ENCODE peak calls at places on chromosomes 2 and 18, in ten cellular contexts. M is gastrocnemius medialis, E is HepG2, U is stomach, R is body of pancreas, N is breast epithelium, Z is tibial nerve, C is spleen, J is HCT116, S is A549. F is an unnamed sample. For H3K9me3, the result is how much of the 10 kb centered on the place peaks cover.

GRCh38 chr18:24853076-24853475 is 392.6 kb downstream of the HRH4 start:
- DNase-seq in Z (no peak), U (no peak), J (no peak), E (no peak), C (no peak), R (no peak), M (no peak), N (no peak), S (no peak), F (no peak)

GRCh38 chr2:174873457-174873856 is 109.2 kb upstream of the CHRNA1 start:
- DNase-seq in Z (no peak), M (no peak), U (no peak), S (no peak), C (no peak), R (no peak), J (no peak), E (no peak), N (no peak), F (no peak)

GRCh38 chr18:61741881-61742280 is 150.9 kb downstream of the RNF152 start:
- DNase-seq in R (no peak), S (no peak), U (no peak), C (no peak), E (no peak), Z (no peak), J (no peak), N (no peak), M (no peak), F (no peak)

GRCh38 chr2:20049631-20050030 is 1.8 kb downstream of the LAPTM4A start:
- DNase-seq in N (no peak), Z (peak), E (no peak), M (no peak), S (no peak), J (no peak), C (no peak), R (no peak), U (no peak), F (no peak)

GRCh38 chr2:10395893-10396292 is 52.2 kb downstream of the ODC1 start:
- DNase-seq in C (peak), Z (no peak), S (no peak), N (no peak), J (no peak), E (no peak), U (peak), R (no peak), M (no peak), F (no peak)

GRCh38 chr2:174633621-174633927 is 36.0 kb upstream of the WIPF1 start:
- DNase-seq in U (no peak), R (no peak), S (no peak), Z (no peak), J (no peak), C (peak), E (no peak), N (no peak), M (no peak), F (no peak)

GRCh38 chr2:3170792-3171455 is 206.7 kb downstream of the EIPR1 start:
- DNase-seq in U (no peak), N (no peak), Z (no peak), J (no peak), R (no peak), E (no peak), C (peak), M (no peak), S (no peak), F (no peak)

GRCh38 chr2:44825702-44826101 is 115.8 kb upstream of the SIX3 start:
- DNase-seq in S (no peak), Z (no peak), C (no peak), J (no peak), U (no peak), N (no peak), R (no peak), E (no peak), M (no peak), F (no peak)

GRCh38 chr18:21972281-21972680 is 197.1 kb upstream of the GATA6 start:
- DNase-seq in M (no peak), J (no peak), Z (no peak), S (no peak), C (no peak), U (no peak), N (no peak), R (no peak), E (no peak), F (no peak)

GRCh38 chr2:111178730-111179405 is 58.2 kb downstream of the BCL2L11 start:
- DNase-seq in E (peak), N (no peak), J (no peak), R (peak), S (peak), U (no peak), M (no peak), Z (no peak), C (peak), F (no peak)

GRCh38 chr2:166572958-166573357 is 78.9 kb upstream of the SCN7A start:
- DNase-seq in S (no peak), C (no peak), M (no peak), J (no peak), E (no peak), U (no peak), R (no peak), N (no peak), Z (no peak), F (no peak)

GRCh38 chr2:154455201-154455600 is 243.3 kb upstream of the KCNJ3 start:
- DNase-seq in R (no peak), C (no peak), E (no peak), J (no peak), Z (no peak), N (no peak), S (no peak), M (no peak), U (no peak), F (no peak)

GRCh38 chr2:203782262-203782976 is 76.0 kb downstream of the CD28 start:
- DNase-seq in J (peak), M (peak), U (peak), S (peak), N (no peak), E (peak), Z (peak), C (no peak), R (peak), F (peak)

GRCh38 chr2:43491070-43491639 is 104.7 kb downstream of the THADA start:
- DNase-seq in S (no peak), J (no peak), M (no peak), U (no peak), C (no peak), E (no peak), R (no peak), N (no peak), Z (no peak), F (no peak)

GRCh38 chr2:142082363-142082762 is 48.5 kb downstream of the LRP1B start:
- DNase-seq in J (no peak), C (peak), E (no peak), S (no peak), N (no peak), U (no peak), Z (no peak), R (no peak), M (peak), F (no peak)

GRCh38 chr2:27708257-27708654 is 44.6 kb downstream of the SLC4A1AP start:
- DNase-seq in U (no peak), C (no peak), E (no peak), Z (no peak), R (no peak), S (no peak), J (no peak), N (no peak), M (no peak), F (no peak)

GRCh38 chr2:75494137-75494769 is 66.5 kb downstream of the EVA1A start:
- DNase-seq in C (no peak), U (no peak), M (no peak), N (no peak), S (no peak), Z (no peak), R (peak), J (no peak), E (no peak), F (no peak)

DNA sequence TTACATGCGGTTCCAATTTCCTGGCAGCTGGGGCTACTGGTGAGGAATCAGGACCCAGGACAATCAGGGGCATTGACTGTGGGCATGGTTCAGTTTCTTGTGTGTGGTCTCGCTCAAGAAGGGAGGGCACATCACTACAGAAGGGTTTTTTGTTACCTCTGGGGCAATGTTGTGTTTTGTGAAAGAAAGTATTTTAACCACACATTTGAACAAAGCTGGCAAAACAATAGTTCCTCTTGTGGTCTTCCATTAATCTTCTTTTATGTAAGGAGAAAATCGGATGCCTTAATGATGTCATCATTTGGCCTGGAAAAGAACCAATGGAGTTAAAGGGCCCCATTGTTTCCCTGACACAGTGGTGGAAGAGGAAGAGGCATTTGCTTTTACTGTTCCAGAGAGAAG is 197.4 kb downstream of the SH3BP4 start:
- DNase-seq in N (no peak), E (no peak), Z (no peak), M (no peak), S (no peak), U (no peak), R (no peak), C (no peak), J (no peak), F (no peak)
- H3K27ac ChIP-seq in N (peak), E (no peak), Z (peak), M (no peak), S (no peak), U (no peak), R (peak), C (no peak), J (no peak), F (no peak)

GRCh38 chr18:51197661-51198424 is at the start of gene MEX3C:
- DNase-seq in R (peak), U (peak), S (peak), E (peak), M (peak), J (peak), N (peak), Z (peak), C (peak), F (peak)
- TF ChIP-seq POLR2A in R (peak), U (no peak), S (peak), E (peak), M (peak), J (peak), N (peak), Z (peak), C (no peak), F (no peak)

DNA sequence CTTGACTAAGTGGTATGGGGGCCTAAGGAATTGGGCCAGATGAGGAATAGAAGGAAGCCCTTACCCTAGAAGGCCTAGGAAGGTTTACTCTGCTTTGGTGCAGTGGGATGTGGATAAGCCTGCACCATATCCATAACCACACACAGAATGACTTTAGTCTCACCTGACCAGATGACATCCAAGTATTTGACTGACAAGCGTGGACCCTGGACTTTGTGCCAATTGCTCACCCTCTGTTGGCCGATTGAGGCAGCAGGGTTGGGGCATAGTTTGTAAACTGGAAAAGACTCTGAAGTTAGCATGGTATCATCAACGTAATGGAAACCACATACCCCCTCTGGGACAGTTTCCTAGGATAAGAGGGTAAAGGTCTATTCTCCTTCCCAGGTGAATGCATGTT is 36.5 kb upstream of the SERPINE2 start:
- DNase-seq in R (no peak), N (no peak), M (no peak), C (no peak), U (no peak), Z (no peak), E (peak), S (no peak), J (no peak), F (no peak)
- H3K9me3 ChIP-seq in R (under half), N (under half), M (under half), C (under half), U (under half), Z (under half), E (under half), S (under half), J (under half), F (under half)

DNA sequence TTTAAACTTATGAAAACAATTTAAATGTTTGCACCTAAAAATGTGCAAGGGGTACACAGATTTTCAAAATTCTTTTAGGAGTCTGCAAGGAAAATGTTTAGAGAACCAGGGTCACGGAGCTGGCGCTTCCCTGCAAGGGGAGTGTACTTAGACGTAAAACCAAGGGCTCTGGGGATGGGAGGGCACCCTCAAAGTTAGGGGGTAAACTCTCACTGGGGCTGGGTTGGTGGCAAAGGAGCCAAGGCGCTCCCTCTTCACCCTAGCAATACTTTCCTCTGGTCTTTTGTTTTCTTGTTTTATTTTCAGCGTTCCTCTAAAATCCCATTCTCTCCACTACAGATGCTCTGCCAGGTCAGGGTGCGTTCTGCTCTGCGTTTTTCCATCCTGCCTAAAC is 20.0 kb downstream of the TMEM247 start:
- DNase-seq in S (no peak), E (no peak), U (no peak), Z (no peak), M (no peak), J (no peak), R (no peak), C (no peak), N (no peak), F (no peak)
- H3K27ac ChIP-seq in S (peak), E (no peak), U (peak), Z (peak), M (peak), J (no peak), R (peak), C (peak), N (peak), F (peak)

DNA sequence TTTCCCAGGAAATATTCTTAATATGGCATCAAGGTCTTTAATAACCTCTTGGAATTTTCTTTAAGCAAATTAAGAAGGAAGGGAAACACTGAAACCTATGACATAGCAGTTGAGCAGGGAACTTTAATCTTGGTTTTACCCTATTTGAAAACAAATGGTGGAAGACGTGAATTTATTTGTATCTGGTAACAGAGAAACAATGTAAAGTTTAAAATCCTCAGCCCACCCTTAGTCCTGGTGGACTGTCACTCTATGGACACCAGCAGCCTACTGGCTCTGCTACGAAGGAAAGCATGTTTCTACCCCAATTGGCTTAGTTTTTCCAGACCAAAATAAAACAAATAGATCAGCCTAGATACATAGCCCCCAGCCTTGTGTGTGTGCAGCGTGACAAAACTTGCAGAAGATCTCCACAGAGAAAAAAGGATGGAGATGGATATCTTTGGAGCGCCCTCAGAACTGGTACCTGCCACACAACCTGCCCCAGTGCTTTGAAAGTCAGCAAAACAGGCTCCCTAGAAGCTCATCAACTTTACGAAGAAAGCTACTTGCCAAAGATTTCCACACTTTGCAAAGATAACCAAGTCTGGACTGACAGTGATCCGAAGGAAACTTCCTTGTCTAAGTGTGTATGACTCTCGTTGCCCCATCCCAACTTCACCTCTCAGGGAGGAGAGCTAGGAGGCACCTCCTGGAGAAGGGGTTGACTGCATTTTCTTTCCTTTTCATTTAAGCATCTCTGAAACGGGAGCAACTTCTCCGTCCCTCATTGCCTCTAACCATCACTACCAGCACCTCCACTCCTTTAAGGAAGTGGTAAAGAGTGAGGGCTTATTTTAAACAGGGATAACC is 7.3 kb downstream of the ZEB2 start:
- DNase-seq in Z (no peak), M (no peak), R (no peak), N (no peak), S (no peak), E (no peak), U (no peak), C (no peak), J (no peak), F (no peak)
- TF ChIP-seq POLR2A in Z (no peak), M (peak), R (no peak), N (no peak), S (no peak), E (no peak), U (no peak), C (no peak), J (no peak), F (no peak)

GRCh38 chr18:67007085-67007484 is 403.2 kb upstream of the CDH19 start:
- DNase-seq in E (no peak), U (no peak), J (no peak), C (no peak), M (no peak), Z (no peak), S (no peak), R (no peak), N (no peak), F (no peak)
- H3K9me3 ChIP-seq in E (under half), U (under half), J (under half), C (under half), M (under half), Z (under half), S (under half), R (under half), N (under half), F (under half)

GRCh38 chr2:42061839-42062238 is 14.0 kb downstream of the PKDCC start:
- DNase-seq in U (no peak), N (no peak), J (no peak), Z (no peak), E (no peak), M (no peak), C (no peak), S (no peak), R (no peak), F (no peak)

GRCh38 chr2:42059261-42059898 is 11.6 kb downstream of the PKDCC start:
- DNase-seq in R (no peak), E (no peak), S (no peak), J (no peak), U (no peak), Z (no peak), M (no peak), N (no peak), C (peak), F (no peak)

GRCh38 chr2:42063383-42064171 is 15.8 kb downstream of the PKDCC start:
- DNase-seq in E (peak), U (no peak), M (no peak), N (no peak), S (peak), R (no peak), Z (no peak), C (no peak), J (no peak), F (no peak)

GRCh38 chr2:42060028-42060427 is 12.2 kb downstream of the PKDCC start:
- DNase-seq in Z (no peak), R (no peak), N (no peak), M (no peak), J (no peak), C (peak), E (no peak), U (no peak), S (no peak), F (peak)

GRCh38 chr2:42060718-42061619 is 13.1 kb downstream of the PKDCC start:
- DNase-seq in J (no peak), M (peak), N (no peak), U (no peak), R (peak), Z (peak), E (no peak), S (no peak), C (peak), F (peak)
- H3K27ac ChIP-seq in J (no peak), M (peak), N (no peak), U (peak), R (peak), Z (peak), E (no peak), S (peak), C (no peak), F (peak)

DNA sequence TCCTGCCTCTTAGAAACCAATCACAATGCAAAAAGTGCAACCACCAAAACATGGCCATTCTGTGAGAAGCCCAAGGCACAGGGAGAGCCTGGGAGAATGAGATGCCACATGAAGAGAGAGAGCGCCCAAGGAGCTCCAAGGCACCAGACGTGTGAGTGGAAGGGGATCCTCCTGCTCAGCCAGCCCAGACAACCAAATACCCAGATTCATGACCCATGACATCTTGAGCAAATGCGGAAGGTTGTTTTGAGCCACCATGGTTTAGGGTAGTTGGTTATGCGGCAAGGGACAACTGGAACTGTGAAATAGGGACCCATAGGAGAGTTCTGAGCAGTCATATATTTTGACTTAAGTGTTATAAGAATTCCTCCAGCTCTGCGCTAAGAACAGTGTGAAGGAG is 7.0 kb downstream of the AFF3 start:
- DNase-seq in E (no peak), N (no peak), R (no peak), M (no peak), C (no peak), J (no peak), S (no peak), Z (no peak), U (no peak), F (no peak)
- TF ChIP-seq POLR2A in E (no peak), N (no peak), R (no peak), M (no peak), C (no peak), J (no peak), S (no peak), Z (no peak), U (no peak), F (no peak)

DNA sequence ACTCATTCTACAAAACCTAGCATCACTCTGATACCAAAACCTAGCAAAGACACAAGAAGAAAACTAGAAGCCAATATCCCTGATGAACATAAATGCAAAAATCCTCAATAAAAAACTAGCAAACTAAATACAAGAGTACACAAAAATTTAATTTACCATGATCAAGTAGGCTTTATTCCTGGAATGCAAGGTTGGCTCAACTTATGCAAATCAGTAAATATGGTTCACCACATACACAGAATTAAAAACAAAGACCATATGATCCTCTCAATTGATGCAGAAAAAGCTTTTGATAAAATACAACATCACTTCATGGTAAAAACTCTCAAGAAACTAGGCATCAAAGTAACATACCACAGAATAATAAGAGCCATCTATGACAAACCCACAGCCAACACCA is 188.3 kb downstream of the ETAA1 start:
- DNase-seq in C (no peak), R (no peak), S (no peak), M (no peak), E (no peak), Z (no peak), U (no peak), J (no peak), N (no peak), F (no peak)
- H3K9me3 ChIP-seq in C (half or more), R (under half), S (half or more), M (under half), E (half or more), Z (under half), U (under half), J (under half), N (half or more), F (under half)

F was measured in heart left ventricle.